ENCODE peak calls at places on chromosomes 2 and 18, in eight cellular contexts. J is GM10248, Q is WTC11, W is A549, P is PC-3, R is stomach, X is neural crest cell, I is astrocyte of the spinal cord. T is an unnamed sample.

GRCh38 chr2:4618630-4619228 is 915.4 kb downstream of the DCDC2C start:
- DNase-seq in J (no peak), Q (no peak), W (no peak), P (peak; percentile 2), R (no peak), X (no peak), I (no peak), T (no peak)

GRCh38 chr18:70197042-70197441 is 8.4 kb downstream of the RTTN start:
- DNase-seq in J (no peak), Q (no peak), W (no peak), P (no peak), R (no peak), X (no peak), I (no peak), T (no peak)

GRCh38 chr18:63096327-63096874 is 223.2 kb downstream of the BCL2 start:
- DNase-seq in J (no peak), Q (no peak), W (no peak), P (no peak), R (no peak), X (no peak), I (no peak), T (no peak)

GRCh38 chr2:62412347-62412742 is 93.7 kb downstream of the TMEM17 start:
- DNase-seq in J (no peak), Q (no peak), W (no peak), P (peak; percentile 65), R (no peak), X (no peak), I (peak; percentile 27), T (no peak)

GRCh38 chr18:76483780-76484179 is 11.3 kb downstream of the ZNF516 start:
- DNase-seq in J (no peak), Q (no peak), W (no peak), P (no peak), R (no peak), X (no peak), I (no peak), T (no peak)

GRCh38 chr2:194962254-194962653 is 694.8 kb upstream of the SLC39A10 start:
- DNase-seq in J (no peak), Q (no peak), W (no peak), P (peak; percentile 44), R (no peak), X (no peak), I (no peak), T (no peak)

GRCh38 chr2:176642074-176642473 is 372.8 kb downstream of the MTX2 start:
- DNase-seq in J (peak; percentile 36), Q (no peak), W (no peak), P (peak; percentile 41), R (no peak), X (no peak), I (peak; percentile 69), T (no peak)

GRCh38 chr2:111990856-111991255 is 64.2 kb upstream of the TMEM87B start:
- DNase-seq in J (no peak), Q (no peak), W (no peak), P (no peak), R (no peak), X (no peak), I (no peak), T (no peak)

GRCh38 chr2:130336150-130336876 is 6.4 kb upstream of the IMP4 start:
- DNase-seq in J (no peak), Q (no peak), W (no peak), P (no peak), R (no peak), X (no peak), I (no peak), T (no peak)

GRCh38 chr18:74976331-74976909 is 232.5 kb downstream of the PTGR3 start:
- DNase-seq in J (no peak), Q (no peak), W (no peak), P (no peak), R (no peak), X (no peak), I (no peak), T (no peak)

GRCh38 chr18:42578781-42579180 is 536.7 kb downstream of the RIT2 start:
- DNase-seq in J (no peak), Q (no peak), W (no peak), P (no peak), R (no peak), X (no peak), I (peak; percentile 19), T (no peak)

GRCh38 chr2:108931372-108931771 is 57.6 kb downstream of the EDAR start:
- DNase-seq in J (no peak), Q (no peak), W (no peak), P (no peak), R (no peak), X (no peak), I (no peak), T (no peak)

DNA sequence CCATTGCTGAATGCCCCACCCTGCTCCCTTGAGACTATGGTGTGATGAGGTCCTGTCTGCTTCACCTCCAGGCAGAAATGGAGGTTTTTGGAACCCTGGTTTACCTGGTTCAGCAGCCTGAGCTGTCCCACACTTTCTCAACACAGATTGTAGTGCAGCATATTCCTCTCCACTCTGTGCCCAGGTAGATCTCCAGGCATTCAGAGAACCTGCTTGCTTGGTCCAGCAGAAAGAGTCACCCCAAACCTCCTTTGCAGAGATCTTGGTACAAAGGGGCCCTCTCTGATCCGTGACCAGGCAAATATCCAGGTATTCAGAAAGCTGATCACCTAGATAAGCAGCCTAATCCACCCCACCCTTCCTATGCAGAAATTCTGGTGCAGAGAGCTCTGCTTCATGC is 1288.2 kb upstream of the CRIM1 start:
- DNase-seq in J (no peak), Q (no peak), W (no peak), P (no peak), R (no peak), X (no peak), I (no peak), T (no peak)
- TF ChIP-seq CTCF in J (no peak), Q (no peak), W (no peak), P (no peak), R (no peak), X (no peak), I (no peak), T (no peak)

GRCh38 chr2:57902578-57902977 is 144.0 kb upstream of the VRK2 start:
- DNase-seq in J (no peak), Q (no peak), W (no peak), P (peak; percentile 48), R (no peak), X (no peak), I (no peak), T (no peak)
- TF ChIP-seq CTCF in J (no peak), Q (no peak), W (no peak), P (no peak), R (no peak), X (no peak), I (no peak), T (no peak)

DNA sequence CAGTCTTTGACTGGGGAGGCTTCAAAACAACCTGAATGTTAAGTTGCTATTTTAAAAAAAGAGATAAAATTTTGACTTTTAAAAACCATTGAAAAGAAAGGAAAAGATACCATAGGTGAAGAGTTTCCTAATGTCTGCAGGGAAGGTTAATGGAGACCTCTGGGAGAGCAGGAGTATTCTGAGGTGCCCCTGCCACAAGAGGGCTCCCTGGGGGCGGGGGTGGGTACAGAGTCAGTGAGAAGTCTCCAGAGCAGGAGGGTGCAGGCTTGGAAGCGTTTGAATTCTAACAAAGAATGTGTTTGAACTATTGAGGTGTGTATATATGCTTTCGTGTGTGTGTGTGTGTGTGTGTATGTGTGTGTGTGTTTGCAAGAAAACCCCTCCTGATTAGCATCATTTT is 46.7 kb upstream of the ST6GAL2 start:
- DNase-seq in J (no peak), Q (peak; percentile 20), W (no peak), P (peak; percentile 46), R (no peak), X (no peak), I (no peak), T (no peak)
- TF ChIP-seq CTCF in J (no peak), Q (no peak), W (no peak), P (peak; percentile 66), R (no peak), X (no peak), I (no peak), T (no peak)

GRCh38 chr2:47043142-47043890 is 111.8 kb downstream of the STPG4 start:
- DNase-seq in J (no peak), Q (peak; percentile 22), W (peak; percentile 96), P (peak; percentile 98), R (no peak), X (no peak), I (peak; percentile 94), T (no peak)
- TF ChIP-seq CTCF in J (no peak), Q (no peak), W (no peak), P (peak; percentile 13), R (no peak), X (no peak), I (no peak), T (no peak)

GRCh38 chr18:64992654-64993053 is 758.2 kb upstream of the CDH7 start:
- DNase-seq in J (no peak), Q (no peak), W (no peak), P (no peak), R (no peak), X (no peak), I (no peak), T (no peak)
- TF ChIP-seq CTCF in J (no peak), Q (no peak), W (no peak), P (no peak), R (no peak), X (no peak), I (no peak), T (no peak)

DNA sequence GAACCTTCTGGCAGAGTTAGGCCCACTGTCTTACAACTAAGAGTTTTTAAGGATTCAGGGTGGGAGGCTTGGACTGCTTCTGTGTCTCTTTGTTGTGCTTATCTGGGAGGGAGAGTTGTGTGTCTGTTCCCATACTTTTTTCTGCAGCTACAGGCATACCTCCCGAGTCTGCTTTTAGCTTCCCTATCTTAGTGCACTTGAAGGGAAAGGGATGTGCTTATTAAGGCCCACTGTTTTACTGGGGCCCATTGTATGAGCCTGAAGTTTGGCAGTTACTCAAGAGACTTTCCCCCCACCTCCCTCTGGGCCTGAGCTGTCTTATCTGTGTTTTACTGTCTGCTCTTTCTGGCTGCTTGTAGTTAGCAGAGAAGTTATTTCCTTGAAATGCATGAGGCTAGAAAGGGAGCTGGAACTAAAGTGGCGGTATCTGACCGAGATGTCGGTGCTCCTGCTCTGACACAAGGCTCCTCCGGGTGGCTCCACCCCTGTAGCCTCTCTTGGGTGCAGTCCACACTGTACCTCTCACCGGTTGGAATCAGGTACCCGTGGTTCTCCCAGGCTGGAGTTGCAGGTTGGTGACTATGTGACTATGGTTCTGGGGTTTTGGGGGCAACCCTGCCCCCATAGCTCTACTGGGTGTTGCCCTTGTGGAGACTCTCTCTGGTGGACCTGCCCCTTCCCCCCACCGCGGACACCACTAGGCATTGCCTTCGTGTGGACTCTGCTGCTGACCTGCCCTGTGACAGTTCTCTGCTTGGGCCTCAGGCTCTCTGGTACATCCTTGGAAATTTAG is 12.9 kb downstream of the UBR3 start:
- DNase-seq in J (no peak), Q (no peak), W (no peak), P (no peak), R (no peak), X (no peak), I (no peak), T (no peak)
- TF ChIP-seq CTCF in J (no peak), Q (no peak), W (no peak), P (no peak), R (no peak), X (no peak), I (no peak), T (no peak)

GRCh38 chr2:233643128-233643527 is 6.9 kb downstream of the UGT1A10 start:
- DNase-seq in J (no peak), Q (peak; percentile 62), W (no peak), P (peak; percentile 54), R (no peak), X (no peak), I (no peak), T (no peak)
- TF ChIP-seq CTCF in J (peak; percentile 13), Q (no peak), W (no peak), P (peak; percentile 48), R (no peak), X (peak; percentile 14), I (peak; percentile 29), T (no peak)